ENCODE peak calls at places on chromosomes 2 and 18, in eight cellular contexts. One of them, this sample, is unnamed.
A peak's percentile ranks its signal among the peaks of the same experiment; 100 is the strongest.

GRCh38 chr18:50310080-50310479 is 22.6 kb upstream of the CXXC1 start:
- DNase-seq in activated naive CD4-positive, alpha-beta T cell treated with anti-CD3 and anti-CD28 coated beads, Interleukin-2, amount 50 U/mL, for 72 hours: no peak
- DNase-seq in stimulated activated CD4-positive, alpha-beta T cell treated with anti-CD3 and anti-CD28 coated beads, Interleukin-1b, Interleukin-23, amount 100 ng/mL, for 24 hours: no peak
- DNase-seq in T-helper 9 cell: no peak
- DNase-seq in activated CD8-positive, alpha-beta T cell treated with anti-CD3 and anti-CD28 coated beads for 36 hours: no peak
- DNase-seq in cardiac muscle cell: no peak
- DNase-seq in GM13977: no peak
- DNase-seq in caudate nucleus: no peak
- DNase-seq in this sample: no peak

GRCh38 chr2:42102606-42103450 is 55.0 kb downstream of the PKDCC start:
- DNase-seq in T-helper 9 cell: no peak
- DNase-seq in cardiac muscle cell: peak; percentile 90
- DNase-seq in GM13977: peak; percentile 56
- DNase-seq in stimulated activated CD4-positive, alpha-beta T cell treated with anti-CD3 and anti-CD28 coated beads, Interleukin-1b, Interleukin-23, amount 100 ng/mL, for 24 hours: no peak
- DNase-seq in caudate nucleus: no peak
- DNase-seq in activated naive CD4-positive, alpha-beta T cell treated with anti-CD3 and anti-CD28 coated beads, Interleukin-2, amount 50 U/mL, for 72 hours: peak; percentile 36
- DNase-seq in activated CD8-positive, alpha-beta T cell treated with anti-CD3 and anti-CD28 coated beads for 36 hours: peak; percentile 51
- DNase-seq in this sample: no peak

GRCh38 chr18:79477711-79478483 is 82.2 kb downstream of the NFATC1 start:
- DNase-seq in GM13977: no peak
- DNase-seq in activated CD8-positive, alpha-beta T cell treated with anti-CD3 and anti-CD28 coated beads for 36 hours: no peak
- DNase-seq in stimulated activated CD4-positive, alpha-beta T cell treated with anti-CD3 and anti-CD28 coated beads, Interleukin-1b, Interleukin-23, amount 100 ng/mL, for 24 hours: no peak
- DNase-seq in cardiac muscle cell: no peak
- DNase-seq in activated naive CD4-positive, alpha-beta T cell treated with anti-CD3 and anti-CD28 coated beads, Interleukin-2, amount 50 U/mL, for 72 hours: no peak
- DNase-seq in T-helper 9 cell: no peak
- DNase-seq in caudate nucleus: no peak
- DNase-seq in this sample: peak; percentile 66

GRCh38 chr2:199439094-199439493 is 18.6 kb downstream of the SATB2 start:
- DNase-seq in activated CD8-positive, alpha-beta T cell treated with anti-CD3 and anti-CD28 coated beads for 36 hours: no peak
- DNase-seq in cardiac muscle cell: no peak
- DNase-seq in stimulated activated CD4-positive, alpha-beta T cell treated with anti-CD3 and anti-CD28 coated beads, Interleukin-1b, Interleukin-23, amount 100 ng/mL, for 24 hours: no peak
- DNase-seq in GM13977: no peak
- DNase-seq in activated naive CD4-positive, alpha-beta T cell treated with anti-CD3 and anti-CD28 coated beads, Interleukin-2, amount 50 U/mL, for 72 hours: no peak
- DNase-seq in T-helper 9 cell: no peak
- DNase-seq in caudate nucleus: no peak
- DNase-seq in this sample: no peak

GRCh38 chr2:222315443-222316121 is 16.8 kb upstream of the PAX3 start:
- DNase-seq in activated CD8-positive, alpha-beta T cell treated with anti-CD3 and anti-CD28 coated beads for 36 hours: no peak
- DNase-seq in stimulated activated CD4-positive, alpha-beta T cell treated with anti-CD3 and anti-CD28 coated beads, Interleukin-1b, Interleukin-23, amount 100 ng/mL, for 24 hours: no peak
- DNase-seq in T-helper 9 cell: no peak
- DNase-seq in GM13977: peak; percentile 26
- DNase-seq in caudate nucleus: no peak
- DNase-seq in activated naive CD4-positive, alpha-beta T cell treated with anti-CD3 and anti-CD28 coated beads, Interleukin-2, amount 50 U/mL, for 72 hours: no peak
- DNase-seq in cardiac muscle cell: no peak
- DNase-seq in this sample: no peak

GRCh38 chr2:11342561-11343343 is 1.7 kb downstream of the ROCK2 start:
- DNase-seq in T-helper 9 cell: no peak
- DNase-seq in caudate nucleus: no peak
- DNase-seq in GM13977: no peak
- DNase-seq in cardiac muscle cell: peak; percentile 49
- DNase-seq in stimulated activated CD4-positive, alpha-beta T cell treated with anti-CD3 and anti-CD28 coated beads, Interleukin-1b, Interleukin-23, amount 100 ng/mL, for 24 hours: no peak
- DNase-seq in activated CD8-positive, alpha-beta T cell treated with anti-CD3 and anti-CD28 coated beads for 36 hours: no peak
- DNase-seq in activated naive CD4-positive, alpha-beta T cell treated with anti-CD3 and anti-CD28 coated beads, Interleukin-2, amount 50 U/mL, for 72 hours: no peak
- DNase-seq in this sample: no peak

GRCh38 chr2:21821697-21822227 is 698.0 kb downstream of the TDRD15 start:
- DNase-seq in stimulated activated CD4-positive, alpha-beta T cell treated with anti-CD3 and anti-CD28 coated beads, Interleukin-1b, Interleukin-23, amount 100 ng/mL, for 24 hours: no peak
- DNase-seq in activated CD8-positive, alpha-beta T cell treated with anti-CD3 and anti-CD28 coated beads for 36 hours: no peak
- DNase-seq in activated naive CD4-positive, alpha-beta T cell treated with anti-CD3 and anti-CD28 coated beads, Interleukin-2, amount 50 U/mL, for 72 hours: no peak
- DNase-seq in caudate nucleus: no peak
- DNase-seq in cardiac muscle cell: no peak
- DNase-seq in GM13977: no peak
- DNase-seq in T-helper 9 cell: no peak
- DNase-seq in this sample: no peak

GRCh38 chr2:218963597-218963996 is 4.1 kb downstream of the CDK5R2 start:
- DNase-seq in activated naive CD4-positive, alpha-beta T cell treated with anti-CD3 and anti-CD28 coated beads, Interleukin-2, amount 50 U/mL, for 72 hours: no peak
- DNase-seq in T-helper 9 cell: no peak
- DNase-seq in cardiac muscle cell: no peak
- DNase-seq in activated CD8-positive, alpha-beta T cell treated with anti-CD3 and anti-CD28 coated beads for 36 hours: no peak
- DNase-seq in GM13977: no peak
- DNase-seq in caudate nucleus: no peak
- DNase-seq in stimulated activated CD4-positive, alpha-beta T cell treated with anti-CD3 and anti-CD28 coated beads, Interleukin-1b, Interleukin-23, amount 100 ng/mL, for 24 hours: no peak
- DNase-seq in this sample: no peak

GRCh38 chr2:219243291-219243761 is 1.9 kb downstream of the GLB1L start:
- DNase-seq in T-helper 9 cell: no peak
- DNase-seq in cardiac muscle cell: no peak
- DNase-seq in activated CD8-positive, alpha-beta T cell treated with anti-CD3 and anti-CD28 coated beads for 36 hours: no peak
- DNase-seq in caudate nucleus: no peak
- DNase-seq in activated naive CD4-positive, alpha-beta T cell treated with anti-CD3 and anti-CD28 coated beads, Interleukin-2, amount 50 U/mL, for 72 hours: no peak
- DNase-seq in GM13977: no peak
- DNase-seq in stimulated activated CD4-positive, alpha-beta T cell treated with anti-CD3 and anti-CD28 coated beads, Interleukin-1b, Interleukin-23, amount 100 ng/mL, for 24 hours: no peak
- DNase-seq in this sample: no peak

GRCh38 chr2:150610670-150611279 is 123.3 kb upstream of the RND3 start:
- DNase-seq in stimulated activated CD4-positive, alpha-beta T cell treated with anti-CD3 and anti-CD28 coated beads, Interleukin-1b, Interleukin-23, amount 100 ng/mL, for 24 hours: no peak
- DNase-seq in caudate nucleus: no peak
- DNase-seq in cardiac muscle cell: peak; percentile 59
- DNase-seq in activated naive CD4-positive, alpha-beta T cell treated with anti-CD3 and anti-CD28 coated beads, Interleukin-2, amount 50 U/mL, for 72 hours: no peak
- DNase-seq in activated CD8-positive, alpha-beta T cell treated with anti-CD3 and anti-CD28 coated beads for 36 hours: no peak
- DNase-seq in GM13977: peak; percentile 15
- DNase-seq in T-helper 9 cell: no peak
- DNase-seq in this sample: no peak

GRCh38 chr18:13388586-13389490 is 170.3 kb downstream of the LDLRAD4 start:
- DNase-seq in GM13977: no peak
- DNase-seq in activated naive CD4-positive, alpha-beta T cell treated with anti-CD3 and anti-CD28 coated beads, Interleukin-2, amount 50 U/mL, for 72 hours: no peak
- DNase-seq in caudate nucleus: no peak
- DNase-seq in cardiac muscle cell: no peak
- DNase-seq in T-helper 9 cell: no peak
- DNase-seq in stimulated activated CD4-positive, alpha-beta T cell treated with anti-CD3 and anti-CD28 coated beads, Interleukin-1b, Interleukin-23, amount 100 ng/mL, for 24 hours: no peak
- DNase-seq in activated CD8-positive, alpha-beta T cell treated with anti-CD3 and anti-CD28 coated beads for 36 hours: no peak
- DNase-seq in this sample: no peak

GRCh38 chr18:2958819-2959298 is 54.1 kb downstream of the LPIN2 start:
- DNase-seq in activated CD8-positive, alpha-beta T cell treated with anti-CD3 and anti-CD28 coated beads for 36 hours: peak; percentile 76
- DNase-seq in stimulated activated CD4-positive, alpha-beta T cell treated with anti-CD3 and anti-CD28 coated beads, Interleukin-1b, Interleukin-23, amount 100 ng/mL, for 24 hours: no peak
- DNase-seq in GM13977: peak; percentile 30
- DNase-seq in activated naive CD4-positive, alpha-beta T cell treated with anti-CD3 and anti-CD28 coated beads, Interleukin-2, amount 50 U/mL, for 72 hours: no peak
- DNase-seq in cardiac muscle cell: no peak
- DNase-seq in T-helper 9 cell: no peak
- DNase-seq in caudate nucleus: no peak
- DNase-seq in this sample: no peak

GRCh38 chr2:238106339-238106697 is 6.2 kb downstream of the ESPNL start:
- DNase-seq in stimulated activated CD4-positive, alpha-beta T cell treated with anti-CD3 and anti-CD28 coated beads, Interleukin-1b, Interleukin-23, amount 100 ng/mL, for 24 hours: no peak
- DNase-seq in cardiac muscle cell: no peak
- DNase-seq in T-helper 9 cell: no peak
- DNase-seq in GM13977: no peak
- DNase-seq in caudate nucleus: no peak
- DNase-seq in activated naive CD4-positive, alpha-beta T cell treated with anti-CD3 and anti-CD28 coated beads, Interleukin-2, amount 50 U/mL, for 72 hours: no peak
- DNase-seq in activated CD8-positive, alpha-beta T cell treated with anti-CD3 and anti-CD28 coated beads for 36 hours: peak; percentile 0
- DNase-seq in this sample: peak; percentile 76

GRCh38 chr18:79760881-79761280 is 36.9 kb upstream of the KCNG2 start:
- DNase-seq in activated naive CD4-positive, alpha-beta T cell treated with anti-CD3 and anti-CD28 coated beads, Interleukin-2, amount 50 U/mL, for 72 hours: no peak
- DNase-seq in T-helper 9 cell: no peak
- DNase-seq in activated CD8-positive, alpha-beta T cell treated with anti-CD3 and anti-CD28 coated beads for 36 hours: no peak
- DNase-seq in caudate nucleus: no peak
- DNase-seq in stimulated activated CD4-positive, alpha-beta T cell treated with anti-CD3 and anti-CD28 coated beads, Interleukin-1b, Interleukin-23, amount 100 ng/mL, for 24 hours: no peak
- DNase-seq in GM13977: no peak
- DNase-seq in cardiac muscle cell: no peak
- DNase-seq in this sample: no peak

GRCh38 chr2:240277073-240277806 is 136.8 kb upstream of the OTOS start:
- DNase-seq in stimulated activated CD4-positive, alpha-beta T cell treated with anti-CD3 and anti-CD28 coated beads, Interleukin-1b, Interleukin-23, amount 100 ng/mL, for 24 hours: no peak
- DNase-seq in activated CD8-positive, alpha-beta T cell treated with anti-CD3 and anti-CD28 coated beads for 36 hours: no peak
- DNase-seq in caudate nucleus: no peak
- DNase-seq in cardiac muscle cell: no peak
- DNase-seq in activated naive CD4-positive, alpha-beta T cell treated with anti-CD3 and anti-CD28 coated beads, Interleukin-2, amount 50 U/mL, for 72 hours: no peak
- DNase-seq in T-helper 9 cell: no peak
- DNase-seq in GM13977: no peak
- DNase-seq in this sample: no peak

GRCh38 chr2:46298522-46299351 is 1.5 kb downstream of the EPAS1 start:
- DNase-seq in cardiac muscle cell: peak; percentile 51
- DNase-seq in GM13977: peak; percentile 70
- DNase-seq in activated naive CD4-positive, alpha-beta T cell treated with anti-CD3 and anti-CD28 coated beads, Interleukin-2, amount 50 U/mL, for 72 hours: peak; percentile 16
- DNase-seq in caudate nucleus: peak; percentile 25
- DNase-seq in activated CD8-positive, alpha-beta T cell treated with anti-CD3 and anti-CD28 coated beads for 36 hours: peak; percentile 45
- DNase-seq in stimulated activated CD4-positive, alpha-beta T cell treated with anti-CD3 and anti-CD28 coated beads, Interleukin-1b, Interleukin-23, amount 100 ng/mL, for 24 hours: no peak
- DNase-seq in T-helper 9 cell: peak; percentile 16
- DNase-seq in this sample: peak; percentile 90

GRCh38 chr2:241617431-241618154 is 19.4 kb downstream of the THAP4 start:
- DNase-seq in T-helper 9 cell: no peak
- DNase-seq in activated CD8-positive, alpha-beta T cell treated with anti-CD3 and anti-CD28 coated beads for 36 hours: peak; percentile 61
- DNase-seq in cardiac muscle cell: peak; percentile 41
- DNase-seq in stimulated activated CD4-positive, alpha-beta T cell treated with anti-CD3 and anti-CD28 coated beads, Interleukin-1b, Interleukin-23, amount 100 ng/mL, for 24 hours: no peak
- DNase-seq in caudate nucleus: no peak
- DNase-seq in GM13977: peak; percentile 61
- DNase-seq in activated naive CD4-positive, alpha-beta T cell treated with anti-CD3 and anti-CD28 coated beads, Interleukin-2, amount 50 U/mL, for 72 hours: peak; percentile 25
- DNase-seq in this sample: no peak

GRCh38 chr2:170974304-170974993 is 45.4 kb downstream of the GORASP2 start:
- DNase-seq in activated CD8-positive, alpha-beta T cell treated with anti-CD3 and anti-CD28 coated beads for 36 hours: no peak
- DNase-seq in T-helper 9 cell: no peak
- DNase-seq in stimulated activated CD4-positive, alpha-beta T cell treated with anti-CD3 and anti-CD28 coated beads, Interleukin-1b, Interleukin-23, amount 100 ng/mL, for 24 hours: no peak
- DNase-seq in activated naive CD4-positive, alpha-beta T cell treated with anti-CD3 and anti-CD28 coated beads, Interleukin-2, amount 50 U/mL, for 72 hours: no peak
- DNase-seq in caudate nucleus: no peak
- DNase-seq in cardiac muscle cell: no peak
- DNase-seq in GM13977: no peak
- DNase-seq in this sample: no peak

GRCh38 chr2:25252291-25253152 is 84.1 kb upstream of the POMC start:
- DNase-seq in activated CD8-positive, alpha-beta T cell treated with anti-CD3 and anti-CD28 coated beads for 36 hours: peak; percentile 70
- DNase-seq in cardiac muscle cell: peak; percentile 95
- DNase-seq in GM13977: peak; percentile 93
- DNase-seq in T-helper 9 cell: peak; percentile 53
- DNase-seq in caudate nucleus: no peak
- DNase-seq in stimulated activated CD4-positive, alpha-beta T cell treated with anti-CD3 and anti-CD28 coated beads, Interleukin-1b, Interleukin-23, amount 100 ng/mL, for 24 hours: no peak
- DNase-seq in activated naive CD4-positive, alpha-beta T cell treated with anti-CD3 and anti-CD28 coated beads, Interleukin-2, amount 50 U/mL, for 72 hours: peak; percentile 55
- DNase-seq in this sample: peak; percentile 85

GRCh38 chr18:55083461-55083860 is 124.2 kb upstream of the CCDC68 start:
- DNase-seq in T-helper 9 cell: no peak
- DNase-seq in stimulated activated CD4-positive, alpha-beta T cell treated with anti-CD3 and anti-CD28 coated beads, Interleukin-1b, Interleukin-23, amount 100 ng/mL, for 24 hours: no peak
- DNase-seq in activated CD8-positive, alpha-beta T cell treated with anti-CD3 and anti-CD28 coated beads for 36 hours: no peak
- DNase-seq in GM13977: no peak
- DNase-seq in caudate nucleus: no peak
- DNase-seq in cardiac muscle cell: no peak
- DNase-seq in activated naive CD4-positive, alpha-beta T cell treated with anti-CD3 and anti-CD28 coated beads, Interleukin-2, amount 50 U/mL, for 72 hours: no peak
- DNase-seq in this sample: no peak

GRCh38 chr2:206701952-206702630 is 16.1 kb downstream of the DYTN start:
- DNase-seq in activated naive CD4-positive, alpha-beta T cell treated with anti-CD3 and anti-CD28 coated beads, Interleukin-2, amount 50 U/mL, for 72 hours: no peak
- DNase-seq in activated CD8-positive, alpha-beta T cell treated with anti-CD3 and anti-CD28 coated beads for 36 hours: no peak
- DNase-seq in GM13977: no peak
- DNase-seq in caudate nucleus: no peak
- DNase-seq in cardiac muscle cell: no peak
- DNase-seq in T-helper 9 cell: no peak
- DNase-seq in stimulated activated CD4-positive, alpha-beta T cell treated with anti-CD3 and anti-CD28 coated beads, Interleukin-1b, Interleukin-23, amount 100 ng/mL, for 24 hours: no peak
- DNase-seq in this sample: no peak

GRCh38 chr2:113716291-113716690 is 40.2 kb downstream of the SLC35F5 start:
- DNase-seq in stimulated activated CD4-positive, alpha-beta T cell treated with anti-CD3 and anti-CD28 coated beads, Interleukin-1b, Interleukin-23, amount 100 ng/mL, for 24 hours: no peak
- DNase-seq in activated naive CD4-positive, alpha-beta T cell treated with anti-CD3 and anti-CD28 coated beads, Interleukin-2, amount 50 U/mL, for 72 hours: no peak
- DNase-seq in T-helper 9 cell: no peak
- DNase-seq in activated CD8-positive, alpha-beta T cell treated with anti-CD3 and anti-CD28 coated beads for 36 hours: no peak
- DNase-seq in cardiac muscle cell: no peak
- DNase-seq in GM13977: no peak
- DNase-seq in caudate nucleus: no peak
- DNase-seq in this sample: no peak

GRCh38 chr2:160232905-160233475 is 32.9 kb upstream of the ITGB6 start:
- DNase-seq in caudate nucleus: no peak
- DNase-seq in activated naive CD4-positive, alpha-beta T cell treated with anti-CD3 and anti-CD28 coated beads, Interleukin-2, amount 50 U/mL, for 72 hours: no peak
- DNase-seq in activated CD8-positive, alpha-beta T cell treated with anti-CD3 and anti-CD28 coated beads for 36 hours: no peak
- DNase-seq in GM13977: no peak
- DNase-seq in cardiac muscle cell: no peak
- DNase-seq in stimulated activated CD4-positive, alpha-beta T cell treated with anti-CD3 and anti-CD28 coated beads, Interleukin-1b, Interleukin-23, amount 100 ng/mL, for 24 hours: no peak
- DNase-seq in T-helper 9 cell: no peak
- DNase-seq in this sample: no peak

GRCh38 chr2:8682719-8683667 is 1.1 kb downstream of the ID2 start:
- DNase-seq in cardiac muscle cell: peak; percentile 51
- DNase-seq in GM13977: no peak
- DNase-seq in stimulated activated CD4-positive, alpha-beta T cell treated with anti-CD3 and anti-CD28 coated beads, Interleukin-1b, Interleukin-23, amount 100 ng/mL, for 24 hours: no peak
- DNase-seq in T-helper 9 cell: peak; percentile 41
- DNase-seq in activated naive CD4-positive, alpha-beta T cell treated with anti-CD3 and anti-CD28 coated beads, Interleukin-2, amount 50 U/mL, for 72 hours: peak; percentile 51
- DNase-seq in caudate nucleus: peak; percentile 32
- DNase-seq in activated CD8-positive, alpha-beta T cell treated with anti-CD3 and anti-CD28 coated beads for 36 hours: peak; percentile 64
- DNase-seq in this sample: no peak

GRCh38 chr2:179355881-179356280 is 91.2 kb upstream of the SESTD1 start:
- DNase-seq in stimulated activated CD4-positive, alpha-beta T cell treated with anti-CD3 and anti-CD28 coated beads, Interleukin-1b, Interleukin-23, amount 100 ng/mL, for 24 hours: no peak
- DNase-seq in cardiac muscle cell: no peak
- DNase-seq in GM13977: no peak
- DNase-seq in activated naive CD4-positive, alpha-beta T cell treated with anti-CD3 and anti-CD28 coated beads, Interleukin-2, amount 50 U/mL, for 72 hours: no peak
- DNase-seq in caudate nucleus: no peak
- DNase-seq in activated CD8-positive, alpha-beta T cell treated with anti-CD3 and anti-CD28 coated beads for 36 hours: no peak
- DNase-seq in T-helper 9 cell: no peak
- DNase-seq in this sample: no peak

GRCh38 chr2:64447317-64448060 is 6.5 kb upstream of the LGALSL start:
- DNase-seq in caudate nucleus: no peak
- DNase-seq in activated CD8-positive, alpha-beta T cell treated with anti-CD3 and anti-CD28 coated beads for 36 hours: no peak
- DNase-seq in activated naive CD4-positive, alpha-beta T cell treated with anti-CD3 and anti-CD28 coated beads, Interleukin-2, amount 50 U/mL, for 72 hours: no peak
- DNase-seq in stimulated activated CD4-positive, alpha-beta T cell treated with anti-CD3 and anti-CD28 coated beads, Interleukin-1b, Interleukin-23, amount 100 ng/mL, for 24 hours: no peak
- DNase-seq in cardiac muscle cell: no peak
- DNase-seq in T-helper 9 cell: no peak
- DNase-seq in GM13977: no peak
- DNase-seq in this sample: no peak

GRCh38 chr2:80075719-80076118 is 228.8 kb downstream of the LRRTM1 start:
- DNase-seq in GM13977: no peak
- DNase-seq in T-helper 9 cell: no peak
- DNase-seq in activated CD8-positive, alpha-beta T cell treated with anti-CD3 and anti-CD28 coated beads for 36 hours: no peak
- DNase-seq in caudate nucleus: no peak
- DNase-seq in activated naive CD4-positive, alpha-beta T cell treated with anti-CD3 and anti-CD28 coated beads, Interleukin-2, amount 50 U/mL, for 72 hours: no peak
- DNase-seq in stimulated activated CD4-positive, alpha-beta T cell treated with anti-CD3 and anti-CD28 coated beads, Interleukin-1b, Interleukin-23, amount 100 ng/mL, for 24 hours: no peak
- DNase-seq in cardiac muscle cell: no peak
- DNase-seq in this sample: no peak

GRCh38 chr2:151878655-151879563 is 50.7 kb upstream of the ARL5A start:
- DNase-seq in GM13977: no peak
- DNase-seq in T-helper 9 cell: no peak
- DNase-seq in caudate nucleus: no peak
- DNase-seq in cardiac muscle cell: no peak
- DNase-seq in activated CD8-positive, alpha-beta T cell treated with anti-CD3 and anti-CD28 coated beads for 36 hours: no peak
- DNase-seq in stimulated activated CD4-positive, alpha-beta T cell treated with anti-CD3 and anti-CD28 coated beads, Interleukin-1b, Interleukin-23, amount 100 ng/mL, for 24 hours: no peak
- DNase-seq in activated naive CD4-positive, alpha-beta T cell treated with anti-CD3 and anti-CD28 coated beads, Interleukin-2, amount 50 U/mL, for 72 hours: no peak
- DNase-seq in this sample: no peak

GRCh38 chr2:74625658-74626425 is 22.3 kb downstream of the M1AP start:
- DNase-seq in activated naive CD4-positive, alpha-beta T cell treated with anti-CD3 and anti-CD28 coated beads, Interleukin-2, amount 50 U/mL, for 72 hours: no peak
- DNase-seq in T-helper 9 cell: no peak
- DNase-seq in GM13977: no peak
- DNase-seq in caudate nucleus: no peak
- DNase-seq in activated CD8-positive, alpha-beta T cell treated with anti-CD3 and anti-CD28 coated beads for 36 hours: no peak
- DNase-seq in cardiac muscle cell: no peak
- DNase-seq in stimulated activated CD4-positive, alpha-beta T cell treated with anti-CD3 and anti-CD28 coated beads, Interleukin-1b, Interleukin-23, amount 100 ng/mL, for 24 hours: no peak
- DNase-seq in this sample: no peak

GRCh38 chr18:21904856-21905255 is 164.3 kb downstream of the MIB1 start:
- DNase-seq in activated CD8-positive, alpha-beta T cell treated with anti-CD3 and anti-CD28 coated beads for 36 hours: no peak
- DNase-seq in T-helper 9 cell: no peak
- DNase-seq in caudate nucleus: no peak
- DNase-seq in stimulated activated CD4-positive, alpha-beta T cell treated with anti-CD3 and anti-CD28 coated beads, Interleukin-1b, Interleukin-23, amount 100 ng/mL, for 24 hours: no peak
- DNase-seq in GM13977: no peak
- DNase-seq in cardiac muscle cell: no peak
- DNase-seq in activated naive CD4-positive, alpha-beta T cell treated with anti-CD3 and anti-CD28 coated beads, Interleukin-2, amount 50 U/mL, for 72 hours: no peak
- DNase-seq in this sample: peak; percentile 82

This sample was measured in posterior vena cava.